ENCODE peak calls at places on chromosomes 4 and X, in seven cellular contexts. S is Kasumi-1, T is T-helper 1 cell, O is uterus, H is memory B cell, G is fibroblast of the aortic adventitia, L is RCC 7860. N is an unnamed sample.

GRCh38 chrX:373641-374471 is 12.9 kb downstream of the PPP2R3B start:
- DNase-seq in T (no peak), H (no peak), L (no peak), S (no peak), O (no peak), G (no peak), N (no peak)

GRCh38 chr4:3403104-3403906 is 38.5 kb upstream of the HGFAC start:
- DNase-seq in T (no peak), G (no peak), O (no peak), L (no peak), S (no peak), H (no peak), N (no peak)

GRCh38 chr4:8582941-8583654 is 2.9 kb downstream of the GPR78 start:
- DNase-seq in T (no peak), G (no peak), H (no peak), L (no peak), O (peak; percentile 1), S (no peak), N (no peak)

GRCh38 chrX:39253551-39253950 is 452.3 kb downstream of the MID1IP1 start:
- DNase-seq in G (no peak), S (no peak), T (no peak), O (no peak), L (peak; percentile 5), H (no peak), N (no peak)

GRCh38 chrX:72100824-72101351 is 30.8 kb downstream of the RTL5 start:
- DNase-seq in O (no peak), S (peak; percentile 75), G (no peak), L (no peak), H (peak; percentile 59), T (peak; percentile 90), N (peak; percentile 94)

GRCh38 chrX:129665916-129666644 is 11.3 kb upstream of the APLN start:
- DNase-seq in H (no peak), G (peak; percentile 86), L (peak; percentile 81), S (no peak), T (no peak), O (no peak), N (no peak)

GRCh38 chrX:72054776-72055495 is 76.8 kb downstream of the RTL5 start:
- DNase-seq in L (no peak), H (no peak), O (no peak), G (no peak), S (no peak), T (no peak), N (no peak)

GRCh38 chrX:116756960-116757359 is 294.2 kb upstream of the CT83 start:
- DNase-seq in L (no peak), T (no peak), G (no peak), H (no peak), S (no peak), O (no peak), N (no peak)

GRCh38 chr4:128286474-128287158 is 997 bp downstream of the PGRMC2 start:
- DNase-seq in O (no peak), G (peak; percentile 66), S (peak; percentile 50), T (peak; percentile 52), L (peak; percentile 34), H (peak; percentile 11), N (peak; percentile 71)

GRCh38 chrX:150573702-150574101 is 5.3 kb downstream of the MTM1 start:
- DNase-seq in H (no peak), G (no peak), S (no peak), T (peak; percentile 41), O (no peak), L (no peak), N (no peak)

GRCh38 chrX:82626978-82627377 is 881.1 kb upstream of the POU3F4 start:
- DNase-seq in G (no peak), O (no peak), S (no peak), T (no peak), L (no peak), H (no peak), N (no peak)

GRCh38 chr4:148764720-148765119 is 322.5 kb upstream of the NR3C2 start:
- DNase-seq in T (no peak), H (no peak), S (no peak), O (no peak), G (no peak), L (no peak), N (no peak)

N was measured in OCI-M1.